ENCODE peak calls at places on chromosomes 1 and 21, in eight cellular contexts. One of them, this sample, is unnamed. For H3K4me1 and H3K36me3, the result is how much of the 10 kb centered on the place peaks cover.

GRCh38 chr1:213982814-213983588 is 4.8 kb upstream of the PROX1 start:
- DNase-seq in thoracic aorta: no peak
- DNase-seq in left lung: no peak
- DNase-seq in fibroblast of lung: no peak
- DNase-seq in stomach: no peak
- DNase-seq in breast epithelium: no peak
- DNase-seq in cardiac muscle cell: peak
- DNase-seq in tibial nerve: no peak
- DNase-seq in this sample: no peak

GRCh38 chr1:97920275-97920831 is 481 bp downstream of the DPYD start:
- DNase-seq in thoracic aorta: no peak
- DNase-seq in left lung: no peak
- DNase-seq in fibroblast of lung: peak
- DNase-seq in stomach: no peak
- DNase-seq in breast epithelium: no peak
- DNase-seq in cardiac muscle cell: no peak
- DNase-seq in tibial nerve: no peak
- DNase-seq in this sample: no peak

GRCh38 chr1:176517484-176517883 is 54.5 kb downstream of the PAPPA2 start:
- DNase-seq in thoracic aorta: no peak
- DNase-seq in left lung: no peak
- DNase-seq in fibroblast of lung: no peak
- DNase-seq in stomach: no peak
- DNase-seq in breast epithelium: no peak
- DNase-seq in cardiac muscle cell: no peak
- DNase-seq in tibial nerve: no peak
- DNase-seq in this sample: no peak

GRCh38 chr1:224212618-224213037 is 29.6 kb downstream of the DEGS1 start:
- DNase-seq in thoracic aorta: no peak
- DNase-seq in left lung: no peak
- DNase-seq in fibroblast of lung: no peak
- DNase-seq in stomach: no peak
- DNase-seq in breast epithelium: no peak
- DNase-seq in cardiac muscle cell: no peak
- DNase-seq in tibial nerve: no peak
- DNase-seq in this sample: no peak

GRCh38 chr1:119647228-119647733 is 785 bp downstream of the ZNF697 start:
- DNase-seq in thoracic aorta: no peak
- DNase-seq in left lung: peak
- DNase-seq in fibroblast of lung: no peak
- DNase-seq in stomach: no peak
- DNase-seq in breast epithelium: no peak
- DNase-seq in cardiac muscle cell: peak
- DNase-seq in tibial nerve: no peak
- DNase-seq in this sample: peak

GRCh38 chr21:34215911-34216310 is 142.5 kb downstream of the MRPS6 start:
- DNase-seq in thoracic aorta: no peak
- DNase-seq in left lung: no peak
- DNase-seq in fibroblast of lung: no peak
- DNase-seq in stomach: no peak
- DNase-seq in breast epithelium: no peak
- DNase-seq in cardiac muscle cell: peak
- DNase-seq in tibial nerve: no peak
- DNase-seq in this sample: no peak

GRCh38 chr1:245079021-245079609 is 75.7 kb upstream of the KIF26B start:
- DNase-seq in thoracic aorta: no peak
- DNase-seq in left lung: no peak
- DNase-seq in fibroblast of lung: peak
- DNase-seq in stomach: no peak
- DNase-seq in breast epithelium: no peak
- DNase-seq in cardiac muscle cell: peak
- DNase-seq in tibial nerve: no peak
- DNase-seq in this sample: no peak

GRCh38 chr1:6614019-6614952 is 755 bp downstream of the PHF13 start:
- DNase-seq in thoracic aorta: no peak
- DNase-seq in left lung: peak
- DNase-seq in fibroblast of lung: no peak
- DNase-seq in stomach: peak
- DNase-seq in breast epithelium: peak
- DNase-seq in cardiac muscle cell: peak
- DNase-seq in tibial nerve: no peak
- DNase-seq in this sample: no peak

GRCh38 chr1:42006836-42007235 is 88.1 kb upstream of the HIVEP3 start:
- DNase-seq in thoracic aorta: no peak
- DNase-seq in left lung: no peak
- DNase-seq in fibroblast of lung: peak
- DNase-seq in stomach: no peak
- DNase-seq in breast epithelium: no peak
- DNase-seq in cardiac muscle cell: no peak
- DNase-seq in tibial nerve: no peak
- DNase-seq in this sample: no peak

GRCh38 chr1:247118946-247119446 is 14.8 kb upstream of the ZNF669 start:
- DNase-seq in thoracic aorta: no peak
- DNase-seq in left lung: no peak
- DNase-seq in fibroblast of lung: peak
- DNase-seq in stomach: no peak
- DNase-seq in breast epithelium: no peak
- DNase-seq in cardiac muscle cell: peak
- DNase-seq in tibial nerve: no peak
- DNase-seq in this sample: no peak

GRCh38 chr1:203627819-203628184 is 1.2 kb downstream of the ATP2B4 start:
- DNase-seq in thoracic aorta: no peak
- DNase-seq in left lung: peak
- DNase-seq in fibroblast of lung: peak
- DNase-seq in stomach: peak
- DNase-seq in breast epithelium: no peak
- DNase-seq in cardiac muscle cell: no peak
- DNase-seq in tibial nerve: peak
- DNase-seq in this sample: no peak

GRCh38 chr1:147168626-147169058 is 3.6 kb downstream of the PRKAB2 start:
- DNase-seq in thoracic aorta: no peak
- DNase-seq in left lung: no peak
- DNase-seq in fibroblast of lung: peak
- DNase-seq in stomach: peak
- DNase-seq in breast epithelium: no peak
- DNase-seq in cardiac muscle cell: peak
- DNase-seq in tibial nerve: peak
- DNase-seq in this sample: no peak
- H3K4me1 ChIP-seq in thoracic aorta: under half
- H3K4me1 ChIP-seq in left lung: under half
- H3K4me1 ChIP-seq in fibroblast of lung: under half
- H3K4me1 ChIP-seq in stomach: under half
- H3K4me1 ChIP-seq in breast epithelium: under half
- H3K4me1 ChIP-seq in cardiac muscle cell: under half
- H3K4me1 ChIP-seq in tibial nerve: under half
- H3K4me1 ChIP-seq in this sample: under half

GRCh38 chr21:38857152-38857825 is 51.6 kb downstream of the ETS2 start:
- DNase-seq in thoracic aorta: no peak
- DNase-seq in left lung: no peak
- DNase-seq in fibroblast of lung: no peak
- DNase-seq in stomach: no peak
- DNase-seq in breast epithelium: no peak
- DNase-seq in cardiac muscle cell: peak
- DNase-seq in tibial nerve: no peak
- DNase-seq in this sample: no peak
- TF ChIP-seq CTCF in thoracic aorta: no peak
- TF ChIP-seq CTCF in left lung: no peak
- TF ChIP-seq CTCF in fibroblast of lung: no peak
- TF ChIP-seq CTCF in stomach: no peak
- TF ChIP-seq CTCF in breast epithelium: no peak
- TF ChIP-seq CTCF in cardiac muscle cell: no peak
- TF ChIP-seq CTCF in tibial nerve: no peak
- TF ChIP-seq CTCF in this sample: no peak

DNA sequence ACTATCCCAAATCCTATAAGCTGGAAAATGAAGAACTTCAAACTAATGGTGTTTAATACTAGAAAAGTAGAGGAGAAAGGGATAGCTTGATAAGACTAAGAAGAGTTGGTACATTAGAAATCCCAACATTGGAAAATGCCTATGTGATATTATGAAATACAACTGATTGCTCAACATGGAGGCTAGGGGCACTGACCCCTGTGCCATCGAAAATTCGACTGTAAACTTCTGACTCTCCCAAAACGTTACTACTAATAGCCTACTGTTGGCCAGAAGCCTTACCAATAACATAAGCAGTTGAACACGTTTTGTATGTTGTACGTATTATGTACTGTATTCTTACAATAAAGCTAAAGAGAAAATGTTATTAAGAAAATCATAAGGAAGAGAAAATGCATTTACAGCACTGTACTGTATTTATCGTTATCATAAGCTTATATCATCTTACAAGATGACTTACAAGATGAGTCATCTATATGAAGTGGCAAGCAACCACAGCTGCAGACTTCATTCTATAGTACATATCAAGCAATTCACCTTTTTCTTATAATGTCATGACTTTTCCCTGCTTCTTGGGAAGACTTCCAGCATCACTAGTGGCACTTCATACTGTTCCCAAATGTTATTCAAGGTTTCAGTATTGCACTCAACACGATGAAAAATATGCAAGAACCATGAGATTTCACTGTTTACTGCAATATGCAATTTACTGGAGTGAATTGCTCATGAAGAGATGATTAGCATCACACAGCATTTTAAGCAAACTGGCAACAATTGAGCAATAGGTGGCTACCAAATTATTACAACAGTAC is 12.9 kb upstream of the CTSK start:
- DNase-seq in thoracic aorta: no peak
- DNase-seq in left lung: no peak
- DNase-seq in fibroblast of lung: peak
- DNase-seq in stomach: no peak
- DNase-seq in breast epithelium: no peak
- DNase-seq in cardiac muscle cell: no peak
- DNase-seq in tibial nerve: no peak
- DNase-seq in this sample: no peak
- H3K36me3 ChIP-seq in thoracic aorta: under half
- H3K36me3 ChIP-seq in left lung: under half
- H3K36me3 ChIP-seq in fibroblast of lung: under half
- H3K36me3 ChIP-seq in stomach: half or more
- H3K36me3 ChIP-seq in breast epithelium: under half
- H3K36me3 ChIP-seq in cardiac muscle cell: half or more
- H3K36me3 ChIP-seq in tibial nerve: under half
- H3K36me3 ChIP-seq in this sample: half or more

GRCh38 chr1:201208236-201208635 is 17.6 kb downstream of the IGFN1 start:
- DNase-seq in thoracic aorta: no peak
- DNase-seq in left lung: no peak
- DNase-seq in fibroblast of lung: no peak
- DNase-seq in stomach: no peak
- DNase-seq in breast epithelium: no peak
- DNase-seq in cardiac muscle cell: no peak
- DNase-seq in tibial nerve: no peak
- DNase-seq in this sample: no peak
- H3K4me1 ChIP-seq in thoracic aorta: under half
- H3K4me1 ChIP-seq in left lung: under half
- H3K4me1 ChIP-seq in fibroblast of lung: under half
- H3K4me1 ChIP-seq in stomach: under half
- H3K4me1 ChIP-seq in breast epithelium: under half
- H3K4me1 ChIP-seq in cardiac muscle cell: under half
- H3K4me1 ChIP-seq in tibial nerve: under half
- H3K4me1 ChIP-seq in this sample: under half

DNA sequence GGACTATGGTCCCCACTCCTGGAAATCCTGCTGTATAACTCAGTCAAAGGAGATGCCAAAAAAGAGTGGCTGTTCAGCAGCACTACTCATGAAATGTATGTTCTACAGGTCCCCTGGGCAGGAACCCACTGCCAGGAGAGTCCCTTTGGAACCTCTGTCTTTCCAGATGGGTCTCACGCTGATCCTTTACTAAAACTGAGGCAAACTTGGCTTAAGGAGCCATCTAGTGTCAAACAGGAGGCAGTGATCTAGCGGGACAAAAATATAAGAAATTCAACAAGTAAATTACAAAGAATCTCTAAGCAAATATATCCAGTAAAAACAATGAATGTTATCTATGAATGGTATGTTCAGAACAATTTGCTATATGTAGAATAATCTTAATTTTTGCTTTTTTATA is 80.5 kb upstream of the PRMT6 start:
- DNase-seq in thoracic aorta: no peak
- DNase-seq in left lung: no peak
- DNase-seq in fibroblast of lung: peak
- DNase-seq in stomach: no peak
- DNase-seq in breast epithelium: no peak
- DNase-seq in cardiac muscle cell: no peak
- DNase-seq in tibial nerve: no peak
- DNase-seq in this sample: no peak
- TF ChIP-seq CTCF in thoracic aorta: no peak
- TF ChIP-seq CTCF in left lung: no peak
- TF ChIP-seq CTCF in fibroblast of lung: peak
- TF ChIP-seq CTCF in stomach: no peak
- TF ChIP-seq CTCF in breast epithelium: no peak
- TF ChIP-seq CTCF in cardiac muscle cell: no peak
- TF ChIP-seq CTCF in tibial nerve: no peak
- TF ChIP-seq CTCF in this sample: peak

GRCh38 chr1:186183970-186184628 is 191.0 kb downstream of the TPR start:
- DNase-seq in thoracic aorta: no peak
- DNase-seq in left lung: no peak
- DNase-seq in fibroblast of lung: peak
- DNase-seq in stomach: no peak
- DNase-seq in breast epithelium: no peak
- DNase-seq in cardiac muscle cell: no peak
- DNase-seq in tibial nerve: no peak
- DNase-seq in this sample: no peak
- H3K36me3 ChIP-seq in thoracic aorta: under half
- H3K36me3 ChIP-seq in left lung: under half
- H3K36me3 ChIP-seq in fibroblast of lung: under half
- H3K36me3 ChIP-seq in stomach: under half
- H3K36me3 ChIP-seq in breast epithelium: under half
- H3K36me3 ChIP-seq in cardiac muscle cell: under half
- H3K36me3 ChIP-seq in tibial nerve: under half
- H3K36me3 ChIP-seq in this sample: under half